ENCODE peak calls at places on chromosomes 7 and 10, in nine cellular contexts. One of them, this sample, is unnamed. For H3K27me3, the result is how much of the 10 kb centered on the place peaks cover.

GRCh38 chr7:101066141-101066857 is 19.0 kb upstream of the TRIM56 start:
- DNase-seq in PC-9: no peak
- DNase-seq in esophagus muscularis mucosa: no peak
- DNase-seq in fibroblast of lung: no peak
- DNase-seq in neural progenitor cell: peak
- DNase-seq in ovary: no peak
- DNase-seq in heart left ventricle: no peak
- DNase-seq in esophagus squamous epithelium: no peak
- DNase-seq in aorta: peak
- DNase-seq in this sample: no peak

GRCh38 chr10:42690449-42691360 is 52.3 kb upstream of the ZNF33B start:
- DNase-seq in ovary: no peak
- DNase-seq in fibroblast of lung: no peak
- DNase-seq in neural progenitor cell: no peak
- DNase-seq in heart left ventricle: no peak
- DNase-seq in aorta: peak
- DNase-seq in esophagus squamous epithelium: no peak
- DNase-seq in PC-9: peak
- DNase-seq in esophagus muscularis mucosa: no peak
- DNase-seq in this sample: peak

GRCh38 chr7:143381427-143382125 is 431 bp downstream of the ZYX start:
- DNase-seq in neural progenitor cell: peak
- DNase-seq in fibroblast of lung: peak
- DNase-seq in PC-9: peak
- DNase-seq in ovary: peak
- DNase-seq in esophagus squamous epithelium: no peak
- DNase-seq in aorta: peak
- DNase-seq in esophagus muscularis mucosa: no peak
- DNase-seq in heart left ventricle: peak
- DNase-seq in this sample: peak

GRCh38 chr10:3057946-3058345 is 9.4 kb upstream of the PFKP start:
- DNase-seq in aorta: no peak
- DNase-seq in esophagus muscularis mucosa: no peak
- DNase-seq in fibroblast of lung: no peak
- DNase-seq in PC-9: no peak
- DNase-seq in ovary: no peak
- DNase-seq in heart left ventricle: no peak
- DNase-seq in esophagus squamous epithelium: no peak
- DNase-seq in neural progenitor cell: no peak
- DNase-seq in this sample: peak

GRCh38 chr7:151552352-151553028 is 32.8 kb upstream of the RHEB start:
- DNase-seq in heart left ventricle: peak
- DNase-seq in aorta: no peak
- DNase-seq in PC-9: peak
- DNase-seq in neural progenitor cell: no peak
- DNase-seq in esophagus muscularis mucosa: peak
- DNase-seq in fibroblast of lung: no peak
- DNase-seq in esophagus squamous epithelium: no peak
- DNase-seq in ovary: no peak
- DNase-seq in this sample: no peak

GRCh38 chr10:61458031-61458430 is 4.8 kb upstream of the TMEM26 start:
- DNase-seq in heart left ventricle: no peak
- DNase-seq in PC-9: no peak
- DNase-seq in esophagus squamous epithelium: no peak
- DNase-seq in aorta: no peak
- DNase-seq in fibroblast of lung: no peak
- DNase-seq in neural progenitor cell: no peak
- DNase-seq in esophagus muscularis mucosa: no peak
- DNase-seq in ovary: no peak
- DNase-seq in this sample: no peak

GRCh38 chr10:103397191-103397825 is 882 bp downstream of the PDCD11 start:
- DNase-seq in esophagus muscularis mucosa: no peak
- DNase-seq in ovary: no peak
- DNase-seq in neural progenitor cell: no peak
- DNase-seq in heart left ventricle: no peak
- DNase-seq in PC-9: peak
- DNase-seq in aorta: no peak
- DNase-seq in esophagus squamous epithelium: no peak
- DNase-seq in fibroblast of lung: no peak
- DNase-seq in this sample: no peak

GRCh38 chr10:125060486-125060850 is 99.9 kb downstream of the CTBP2 start:
- DNase-seq in ovary: no peak
- DNase-seq in fibroblast of lung: peak
- DNase-seq in esophagus muscularis mucosa: no peak
- DNase-seq in esophagus squamous epithelium: no peak
- DNase-seq in aorta: no peak
- DNase-seq in neural progenitor cell: peak
- DNase-seq in heart left ventricle: no peak
- DNase-seq in PC-9: no peak
- DNase-seq in this sample: no peak

GRCh38 chr7:1386623-1387220 is 72.5 kb downstream of the MICALL2 start:
- DNase-seq in neural progenitor cell: no peak
- DNase-seq in heart left ventricle: no peak
- DNase-seq in esophagus squamous epithelium: no peak
- DNase-seq in fibroblast of lung: no peak
- DNase-seq in aorta: no peak
- DNase-seq in PC-9: no peak
- DNase-seq in ovary: no peak
- DNase-seq in esophagus muscularis mucosa: no peak
- DNase-seq in this sample: no peak

GRCh38 chr10:103021897-103022286 is 103.8 kb downstream of the CNNM2 start:
- DNase-seq in aorta: no peak
- DNase-seq in heart left ventricle: no peak
- DNase-seq in neural progenitor cell: no peak
- DNase-seq in esophagus squamous epithelium: no peak
- DNase-seq in ovary: no peak
- DNase-seq in PC-9: no peak
- DNase-seq in esophagus muscularis mucosa: no peak
- DNase-seq in fibroblast of lung: peak
- DNase-seq in this sample: no peak

GRCh38 chr10:51700228-51700835 is 937 bp upstream of the CSTF2T start:
- DNase-seq in neural progenitor cell: peak
- DNase-seq in esophagus squamous epithelium: no peak
- DNase-seq in ovary: peak
- DNase-seq in heart left ventricle: no peak
- DNase-seq in aorta: no peak
- DNase-seq in esophagus muscularis mucosa: no peak
- DNase-seq in fibroblast of lung: peak
- DNase-seq in PC-9: no peak
- DNase-seq in this sample: no peak

GRCh38 chr7:158815046-158815445 is 14.3 kb downstream of the ESYT2 start:
- DNase-seq in PC-9: peak
- DNase-seq in fibroblast of lung: peak
- DNase-seq in neural progenitor cell: peak
- DNase-seq in heart left ventricle: no peak
- DNase-seq in aorta: peak
- DNase-seq in ovary: no peak
- DNase-seq in esophagus squamous epithelium: no peak
- DNase-seq in esophagus muscularis mucosa: no peak
- DNase-seq in this sample: peak

GRCh38 chr7:143002106-143002505 is 24.8 kb downstream of the OR9A2 start:
- DNase-seq in esophagus muscularis mucosa: no peak
- DNase-seq in neural progenitor cell: peak
- DNase-seq in esophagus squamous epithelium: no peak
- DNase-seq in fibroblast of lung: no peak
- DNase-seq in PC-9: peak
- DNase-seq in heart left ventricle: no peak
- DNase-seq in aorta: no peak
- DNase-seq in ovary: no peak
- DNase-seq in this sample: peak

DNA sequence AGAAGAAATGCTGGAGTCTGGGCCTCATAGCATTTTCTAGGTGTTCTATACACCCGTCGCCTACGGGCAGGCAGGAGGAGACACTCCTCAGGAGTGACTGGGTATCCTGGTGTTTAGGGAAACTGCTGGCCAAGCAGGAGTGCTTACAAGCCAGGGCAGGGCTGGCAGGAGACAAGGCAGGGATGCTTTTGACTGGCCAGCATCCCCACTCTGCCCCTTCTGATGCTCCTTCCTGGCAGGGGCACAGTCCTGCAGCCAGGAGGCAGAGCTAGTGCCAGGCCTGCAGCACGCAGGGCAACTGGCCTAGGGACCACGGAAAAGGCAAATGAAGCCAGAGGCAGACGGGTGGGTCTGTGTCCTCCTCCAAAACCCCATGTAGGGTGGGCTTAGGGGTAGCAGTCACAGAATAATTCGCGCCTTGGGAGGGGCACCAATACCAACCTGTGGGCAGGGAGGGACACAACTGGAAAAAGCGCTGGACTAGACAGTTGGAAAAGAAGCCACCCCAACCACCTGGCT is 4.9 kb downstream of the IMPDH1 start:
- DNase-seq in ovary: no peak
- DNase-seq in esophagus muscularis mucosa: no peak
- DNase-seq in esophagus squamous epithelium: no peak
- DNase-seq in heart left ventricle: no peak
- DNase-seq in neural progenitor cell: no peak
- DNase-seq in PC-9: no peak
- DNase-seq in fibroblast of lung: no peak
- DNase-seq in aorta: peak
- DNase-seq in this sample: peak
- H3K27me3 ChIP-seq in ovary: under half
- H3K27me3 ChIP-seq in esophagus muscularis mucosa: under half
- H3K27me3 ChIP-seq in esophagus squamous epithelium: under half
- H3K27me3 ChIP-seq in heart left ventricle: under half
- H3K27me3 ChIP-seq in neural progenitor cell: half or more
- H3K27me3 ChIP-seq in PC-9: under half
- H3K27me3 ChIP-seq in fibroblast of lung: under half
- H3K27me3 ChIP-seq in aorta: under half
- H3K27me3 ChIP-seq in this sample: half or more

GRCh38 chr10:17431871-17432311 is 22.5 kb downstream of the ST8SIA6 start:
- DNase-seq in heart left ventricle: no peak
- DNase-seq in esophagus squamous epithelium: no peak
- DNase-seq in fibroblast of lung: peak
- DNase-seq in esophagus muscularis mucosa: no peak
- DNase-seq in neural progenitor cell: no peak
- DNase-seq in PC-9: no peak
- DNase-seq in ovary: no peak
- DNase-seq in aorta: no peak
- DNase-seq in this sample: no peak
- H3K27me3 ChIP-seq in heart left ventricle: under half
- H3K27me3 ChIP-seq in esophagus squamous epithelium: under half
- H3K27me3 ChIP-seq in fibroblast of lung: under half
- H3K27me3 ChIP-seq in esophagus muscularis mucosa: under half
- H3K27me3 ChIP-seq in neural progenitor cell: under half
- H3K27me3 ChIP-seq in PC-9: under half
- H3K27me3 ChIP-seq in ovary: under half
- H3K27me3 ChIP-seq in aorta: under half
- H3K27me3 ChIP-seq in this sample: under half

GRCh38 chr7:23472974-23473847 is 2.9 kb upstream of the IGF2BP3 start:
- DNase-seq in aorta: no peak
- DNase-seq in fibroblast of lung: no peak
- DNase-seq in esophagus muscularis mucosa: peak
- DNase-seq in esophagus squamous epithelium: no peak
- DNase-seq in PC-9: no peak
- DNase-seq in ovary: no peak
- DNase-seq in neural progenitor cell: peak
- DNase-seq in heart left ventricle: no peak
- DNase-seq in this sample: peak

GRCh38 chr7:23471090-23471859 is 984 bp upstream of the IGF2BP3 start:
- DNase-seq in fibroblast of lung: peak
- DNase-seq in esophagus muscularis mucosa: peak
- DNase-seq in PC-9: peak
- DNase-seq in esophagus squamous epithelium: no peak
- DNase-seq in heart left ventricle: no peak
- DNase-seq in neural progenitor cell: peak
- DNase-seq in ovary: no peak
- DNase-seq in aorta: no peak
- DNase-seq in this sample: peak

GRCh38 chr7:23472556-23472955 is 2.3 kb upstream of the IGF2BP3 start:
- DNase-seq in esophagus muscularis mucosa: no peak
- DNase-seq in aorta: no peak
- DNase-seq in PC-9: no peak
- DNase-seq in fibroblast of lung: no peak
- DNase-seq in heart left ventricle: no peak
- DNase-seq in esophagus squamous epithelium: no peak
- DNase-seq in neural progenitor cell: no peak
- DNase-seq in ovary: no peak
- DNase-seq in this sample: no peak

GRCh38 chr7:23470290-23471089 is at the start of gene IGF2BP3:
- DNase-seq in esophagus muscularis mucosa: peak
- DNase-seq in neural progenitor cell: peak
- DNase-seq in esophagus squamous epithelium: no peak
- DNase-seq in aorta: no peak
- DNase-seq in heart left ventricle: no peak
- DNase-seq in ovary: no peak
- DNase-seq in PC-9: peak
- DNase-seq in fibroblast of lung: peak
- DNase-seq in this sample: peak

DNA sequence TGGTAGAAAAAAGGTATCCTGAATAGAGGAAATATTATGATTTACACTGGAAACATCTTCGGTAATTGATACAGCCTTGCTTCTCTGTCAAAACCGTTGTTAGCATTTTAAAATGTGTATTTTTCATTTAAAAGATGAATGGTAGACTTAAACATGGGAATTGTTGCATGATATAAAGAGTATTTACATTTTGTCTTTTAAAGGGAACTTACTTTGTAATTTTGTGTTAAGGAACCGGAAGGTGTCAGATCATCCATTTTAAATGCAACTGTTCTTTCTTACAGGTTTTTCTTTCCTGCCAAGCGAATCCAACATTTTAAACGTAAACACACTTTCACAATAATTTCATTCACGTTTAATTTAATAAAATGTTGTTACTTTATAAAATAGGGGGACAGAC is 1.8 kb upstream of the IGF2BP3 start:
- DNase-seq in fibroblast of lung: no peak
- DNase-seq in neural progenitor cell: no peak
- DNase-seq in esophagus squamous epithelium: no peak
- DNase-seq in heart left ventricle: no peak
- DNase-seq in esophagus muscularis mucosa: no peak
- DNase-seq in aorta: no peak
- DNase-seq in ovary: no peak
- DNase-seq in PC-9: no peak
- DNase-seq in this sample: no peak
- H3K27me3 ChIP-seq in fibroblast of lung: under half
- H3K27me3 ChIP-seq in neural progenitor cell: under half
- H3K27me3 ChIP-seq in esophagus squamous epithelium: half or more
- H3K27me3 ChIP-seq in heart left ventricle: half or more
- H3K27me3 ChIP-seq in esophagus muscularis mucosa: half or more
- H3K27me3 ChIP-seq in aorta: under half
- H3K27me3 ChIP-seq in ovary: under half
- H3K27me3 ChIP-seq in PC-9: under half
- H3K27me3 ChIP-seq in this sample: under half

DNA sequence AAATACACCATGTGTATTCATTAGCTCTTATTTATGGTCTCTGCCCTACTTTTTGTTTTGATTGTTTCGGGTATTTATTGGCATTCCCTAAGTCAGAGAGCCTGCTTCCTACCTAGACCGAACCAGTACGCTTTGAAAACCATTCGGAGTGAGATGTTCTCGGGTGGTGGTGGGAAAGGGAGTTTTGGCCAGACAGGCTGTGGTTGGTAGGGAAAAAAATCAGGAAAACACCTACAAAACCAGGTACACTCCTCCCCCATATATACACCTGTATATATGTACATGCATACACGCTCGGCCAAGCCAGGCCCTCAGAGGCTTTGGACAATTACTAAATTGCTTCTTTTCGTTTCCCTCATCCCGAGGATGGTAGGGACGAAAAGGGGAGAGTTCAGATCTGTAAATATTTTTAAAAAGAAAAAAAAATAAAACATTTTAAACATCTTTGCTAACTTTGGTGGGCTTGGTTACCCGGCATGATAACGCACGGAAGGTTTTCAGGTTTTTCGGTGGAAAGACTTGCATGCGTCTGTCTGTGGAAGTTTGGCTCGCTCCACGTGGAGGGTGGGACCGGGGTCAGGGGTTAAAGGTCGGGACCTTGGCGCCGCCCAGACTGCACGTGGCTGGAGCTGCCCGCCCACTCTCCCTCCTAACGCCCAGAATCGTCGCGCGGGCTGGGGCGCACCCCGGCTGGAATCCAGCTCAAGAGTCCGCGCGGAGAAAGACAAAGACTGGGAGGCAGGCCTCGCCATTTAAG is 2.5 kb downstream of the HMX2 start:
- DNase-seq in neural progenitor cell: peak
- DNase-seq in PC-9: no peak
- DNase-seq in ovary: no peak
- DNase-seq in heart left ventricle: no peak
- DNase-seq in fibroblast of lung: no peak
- DNase-seq in aorta: peak
- DNase-seq in esophagus squamous epithelium: no peak
- DNase-seq in esophagus muscularis mucosa: no peak
- DNase-seq in this sample: peak
- H3K27me3 ChIP-seq in neural progenitor cell: half or more
- H3K27me3 ChIP-seq in PC-9: under half
- H3K27me3 ChIP-seq in ovary: under half
- H3K27me3 ChIP-seq in heart left ventricle: half or more
- H3K27me3 ChIP-seq in fibroblast of lung: half or more
- H3K27me3 ChIP-seq in aorta: under half
- H3K27me3 ChIP-seq in esophagus squamous epithelium: under half
- H3K27me3 ChIP-seq in esophagus muscularis mucosa: half or more
- H3K27me3 ChIP-seq in this sample: half or more

This sample was measured in H7.